ENCODE peak calls at places on chromosomes 3 and 15, in five cellular contexts. Y is HCT116, F is omental fat pad, X is endothelial cell, V is neural crest cell. K is an unnamed sample.

GRCh38 chr3:169165196-169166159 is 498.0 kb downstream of the MECOM start:
- DNase-seq in Y (no peak), F (no peak), X (no peak), V (no peak), K (no peak)

GRCh38 chr15:77606142-77607034 is 26.3 kb downstream of the LINGO1 start:
- DNase-seq in Y (no peak), F (no peak), X (no peak), V (no peak), K (no peak)

GRCh38 chr15:82122754-82123400 is 77.1 kb upstream of the MEX3B start:
- DNase-seq in Y (peak), F (no peak), X (no peak), V (no peak), K (no peak)

GRCh38 chr3:113166719-113167492 is 44.5 kb upstream of the BOC start:
- DNase-seq in Y (no peak), F (no peak), X (peak), V (no peak), K (no peak)

GRCh38 chr3:169629895-169630294 is 33.6 kb downstream of the MECOM start:
- DNase-seq in Y (no peak), F (no peak), X (no peak), V (no peak), K (no peak)

GRCh38 chr3:111112913-111113312 is 41.3 kb downstream of the NECTIN3 start:
- DNase-seq in Y (no peak), F (no peak), X (no peak), V (no peak), K (no peak)

GRCh38 chr3:155096303-155097008 is 16.3 kb downstream of the MME start:
- DNase-seq in Y (no peak), F (no peak), X (no peak), V (no peak), K (no peak)

GRCh38 chr3:28743843-28744242 is 395.2 kb upstream of the AZI2 start:
- DNase-seq in Y (no peak), F (no peak), X (no peak), V (no peak), K (no peak)

GRCh38 chr3:69197922-69198540 is 75.6 kb upstream of the LMOD3 start:
- DNase-seq in Y (no peak), F (no peak), X (no peak), V (no peak), K (no peak)

GRCh38 chr3:30347679-30348216 is 258.7 kb upstream of the TGFBR2 start:
- DNase-seq in Y (no peak), F (no peak), X (no peak), V (no peak), K (no peak)

GRCh38 chr15:78234515-78235040 is at the start of gene ACSBG1:
- DNase-seq in Y (no peak), F (no peak), X (no peak), V (no peak), K (no peak)

GRCh38 chr3:189298469-189299375 is 127.0 kb downstream of the TPRG1 start:
- DNase-seq in Y (no peak), F (no peak), X (no peak), V (no peak), K (no peak)

GRCh38 chr3:182837855-182838454 is 44.7 kb downstream of the ATP11B start:
- DNase-seq in Y (no peak), F (no peak), X (no peak), V (no peak), K (no peak)

GRCh38 chr15:68672781-68673205 is 94.0 kb downstream of the CORO2B start:
- DNase-seq in Y (no peak), F (no peak), X (no peak), V (no peak), K (no peak)

GRCh38 chr15:37122703-37123102 is 22.4 kb upstream of the MEIS2 start:
- DNase-seq in Y (no peak), F (no peak), X (no peak), V (no peak), K (no peak)

GRCh38 chr3:141020139-141020940 is 30.8 kb upstream of the SPSB4 start:
- DNase-seq in Y (no peak), F (no peak), X (no peak), V (no peak), K (no peak)

GRCh38 chr3:39205919-39206516 is 13.6 kb upstream of the XIRP1 start:
- DNase-seq in Y (no peak), F (no peak), X (no peak), V (no peak), K (no peak)

GRCh38 chr3:39209329-39209970 is 17.1 kb upstream of the XIRP1 start:
- DNase-seq in Y (no peak), F (no peak), X (no peak), V (no peak), K (no peak)

GRCh38 chr3:39210078-39210477 is 17.7 kb upstream of the XIRP1 start:
- DNase-seq in Y (no peak), F (no peak), X (no peak), V (no peak), K (no peak)

GRCh38 chr3:39207361-39208192 is 15.2 kb upstream of the XIRP1 start:
- DNase-seq in Y (no peak), F (no peak), X (no peak), V (no peak), K (no peak)

GRCh38 chr3:39208463-39209055 is 16.2 kb upstream of the XIRP1 start:
- DNase-seq in Y (peak), F (no peak), X (peak), V (peak), K (no peak)
- TF ChIP-seq CTCF in Y (peak), F (peak), X (peak), V (peak), K (peak)

DNA sequence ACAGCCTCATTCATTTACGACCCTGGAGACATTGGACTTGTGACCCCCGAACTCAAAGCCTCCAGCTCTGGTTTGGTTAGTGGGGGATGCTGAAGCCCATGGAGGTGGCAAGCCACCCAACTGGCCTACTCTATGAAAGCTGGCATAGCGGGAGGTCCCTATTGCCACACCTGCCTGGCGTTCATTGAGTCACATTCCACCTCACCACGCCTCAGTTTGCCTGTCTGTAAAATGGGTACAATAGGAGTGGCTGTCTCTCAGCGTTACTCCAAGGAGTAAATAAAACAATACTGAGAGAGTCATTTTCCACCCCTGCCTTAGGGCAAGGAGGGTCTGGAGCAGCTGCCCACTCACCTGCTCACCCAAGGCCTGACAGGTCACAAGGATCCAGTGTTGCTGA is 60.2 kb downstream of the NUP210 start:
- DNase-seq in Y (no peak), F (no peak), X (no peak), V (no peak), K (no peak)
- TF ChIP-seq CTCF in Y (no peak), F (no peak), X (no peak), V (no peak), K (no peak)

GRCh38 chr3:123446610-123447109 is 2.2 kb downstream of the ADCY5 start:
- DNase-seq in Y (no peak), F (no peak), X (no peak), V (no peak), K (no peak)

GRCh38 chr3:123449092-123449985 is 449 bp upstream of the ADCY5 start:
- DNase-seq in Y (no peak), F (no peak), X (peak), V (peak), K (no peak)

GRCh38 chr3:123447416-123447748 is 1.5 kb downstream of the ADCY5 start:
- DNase-seq in Y (no peak), F (no peak), X (no peak), V (no peak), K (no peak)

GRCh38 chr3:123448503-123449091 is at the start of gene ADCY5:
- DNase-seq in Y (no peak), F (no peak), X (peak), V (peak), K (no peak)

DNA sequence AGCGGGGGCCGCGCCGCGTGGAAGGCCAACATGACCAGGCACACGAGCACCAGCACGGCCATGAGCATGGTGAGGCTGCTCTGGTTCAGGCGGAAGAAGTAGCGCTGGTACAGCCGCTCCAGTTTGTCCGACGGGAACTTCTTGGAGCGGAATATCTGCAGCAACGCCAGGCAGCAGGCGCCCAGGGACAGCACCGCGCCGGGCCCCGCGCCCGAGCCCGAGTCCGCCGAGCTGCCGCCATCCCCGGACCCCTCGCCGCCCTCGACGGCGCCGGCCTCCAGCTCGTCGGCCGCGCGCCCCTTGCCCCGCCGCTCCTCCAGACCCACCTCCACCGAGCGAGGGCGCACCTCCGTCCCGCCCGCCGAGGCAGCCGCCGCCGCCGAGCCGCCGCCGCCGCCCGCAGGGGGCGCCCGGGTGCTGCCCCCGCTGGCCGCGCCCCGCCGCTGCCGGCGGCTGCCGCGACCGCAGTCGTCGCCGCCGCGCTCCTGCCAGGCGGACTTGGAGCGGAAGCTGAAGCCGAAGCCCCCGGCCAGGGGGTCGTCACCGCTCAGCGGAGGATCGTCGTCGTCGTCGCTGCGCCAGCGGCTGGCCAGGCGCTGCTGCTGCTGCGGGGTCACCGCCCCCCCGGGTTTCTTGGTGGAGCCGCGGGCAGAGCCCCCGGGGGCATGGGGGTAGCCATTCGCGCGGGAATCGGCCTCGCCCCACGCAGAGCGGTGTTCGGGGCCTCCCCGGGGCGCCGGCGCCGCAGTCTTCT is 964 bp downstream of the ADCY5 start:
- DNase-seq in Y (no peak), F (no peak), X (peak), V (peak), K (peak)
- TF ChIP-seq CTCF in Y (peak), F (no peak), X (no peak), V (peak), K (no peak)

GRCh38 chr3:48151807-48152427 is 36.3 kb downstream of the CDC25A start:
- DNase-seq in Y (no peak), F (no peak), X (no peak), V (no peak), K (no peak)
- TF ChIP-seq CTCF in Y (no peak), F (no peak), X (no peak), V (no peak), K (no peak)

DNA sequence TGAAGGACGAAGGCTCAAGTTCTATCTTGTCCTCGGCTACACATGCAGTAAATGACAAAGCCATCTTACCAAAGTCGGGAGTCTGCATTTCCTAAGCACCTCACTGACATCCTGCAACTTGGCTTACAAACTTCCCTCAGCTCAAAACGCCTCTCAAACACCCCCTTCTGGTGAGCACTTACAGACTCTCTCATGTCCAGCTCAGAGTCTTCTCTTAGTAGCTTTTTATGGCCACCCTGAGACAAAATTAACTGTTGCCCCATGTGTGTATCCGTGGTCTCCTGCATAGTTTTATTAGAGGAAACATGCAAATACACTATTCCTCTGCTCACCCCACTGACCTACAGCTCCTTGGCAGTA is 819.7 kb downstream of the FHIT start:
- DNase-seq in Y (no peak), F (no peak), X (peak), V (no peak), K (no peak)
- TF ChIP-seq CTCF in Y (no peak), F (no peak), X (no peak), V (no peak), K (no peak)

GRCh38 chr3:142680710-142681109 is 43.1 kb upstream of the TRPC1 start:
- DNase-seq in Y (no peak), F (no peak), X (no peak), V (no peak), K (no peak)
- TF ChIP-seq CTCF in Y (peak), F (no peak), X (no peak), V (no peak), K (no peak)